ENCODE peak calls at places on chromosome 21, in ten cellular contexts. One of them, this sample, is unnamed.

GRCh38 chr21:17818158-17819113 is 720 bp downstream of the C21orf91 start:
- DNase-seq in fibroblast of mammary gland: peak
- DNase-seq in A549: peak
- DNase-seq in OCI-LY7: peak
- DNase-seq in left lung: peak
- DNase-seq in left ventricle myocardium inferior: peak
- DNase-seq in adrenal gland: peak
- DNase-seq in nephron progenitor cell: peak
- DNase-seq in RWPE2: no peak
- DNase-seq in D721Med: no peak
- DNase-seq in this sample: no peak

GRCh38 chr21:15415541-15416261 is 314.1 kb upstream of the USP25 start:
- DNase-seq in A549: no peak
- DNase-seq in D721Med: no peak
- DNase-seq in left lung: no peak
- DNase-seq in adrenal gland: no peak
- DNase-seq in fibroblast of mammary gland: peak
- DNase-seq in OCI-LY7: no peak
- DNase-seq in nephron progenitor cell: no peak
- DNase-seq in left ventricle myocardium inferior: no peak
- DNase-seq in RWPE2: no peak
- DNase-seq in this sample: no peak

GRCh38 chr21:26469789-26470188 is 103.3 kb downstream of the CYYR1 start:
- DNase-seq in left ventricle myocardium inferior: no peak
- DNase-seq in D721Med: no peak
- DNase-seq in A549: no peak
- DNase-seq in adrenal gland: peak
- DNase-seq in fibroblast of mammary gland: peak
- DNase-seq in nephron progenitor cell: no peak
- DNase-seq in RWPE2: no peak
- DNase-seq in OCI-LY7: no peak
- DNase-seq in left lung: peak
- DNase-seq in this sample: no peak

GRCh38 chr21:25997788-25998611 is 172.6 kb downstream of the APP start:
- DNase-seq in nephron progenitor cell: no peak
- DNase-seq in left ventricle myocardium inferior: no peak
- DNase-seq in left lung: no peak
- DNase-seq in D721Med: peak
- DNase-seq in adrenal gland: no peak
- DNase-seq in RWPE2: no peak
- DNase-seq in A549: no peak
- DNase-seq in fibroblast of mammary gland: no peak
- DNase-seq in OCI-LY7: no peak
- DNase-seq in this sample: no peak

GRCh38 chr21:28834335-28835238 is 158.1 kb downstream of the LTN1 start:
- DNase-seq in nephron progenitor cell: no peak
- DNase-seq in fibroblast of mammary gland: no peak
- DNase-seq in A549: no peak
- DNase-seq in D721Med: no peak
- DNase-seq in RWPE2: no peak
- DNase-seq in adrenal gland: no peak
- DNase-seq in left ventricle myocardium inferior: no peak
- DNase-seq in left lung: no peak
- DNase-seq in OCI-LY7: no peak
- DNase-seq in this sample: no peak

GRCh38 chr21:16085436-16085835 is 355.7 kb downstream of the USP25 start:
- DNase-seq in RWPE2: no peak
- DNase-seq in left lung: no peak
- DNase-seq in adrenal gland: no peak
- DNase-seq in D721Med: no peak
- DNase-seq in OCI-LY7: no peak
- DNase-seq in A549: no peak
- DNase-seq in fibroblast of mammary gland: peak
- DNase-seq in left ventricle myocardium inferior: no peak
- DNase-seq in nephron progenitor cell: no peak
- DNase-seq in this sample: no peak

GRCh38 chr21:34881894-34882371 is 167.2 kb downstream of the RUNX1 start:
- DNase-seq in left ventricle myocardium inferior: no peak
- DNase-seq in OCI-LY7: no peak
- DNase-seq in fibroblast of mammary gland: peak
- DNase-seq in A549: peak
- DNase-seq in RWPE2: no peak
- DNase-seq in left lung: no peak
- DNase-seq in D721Med: no peak
- DNase-seq in nephron progenitor cell: no peak
- DNase-seq in adrenal gland: no peak
- DNase-seq in this sample: no peak

GRCh38 chr21:35521293-35521692 is 472.2 kb upstream of the RUNX1 start:
- DNase-seq in fibroblast of mammary gland: no peak
- DNase-seq in adrenal gland: no peak
- DNase-seq in left ventricle myocardium inferior: no peak
- DNase-seq in OCI-LY7: no peak
- DNase-seq in nephron progenitor cell: no peak
- DNase-seq in RWPE2: no peak
- DNase-seq in left lung: no peak
- DNase-seq in A549: no peak
- DNase-seq in D721Med: no peak
- DNase-seq in this sample: no peak

GRCh38 chr21:29148535-29148934 is 18.1 kb downstream of the MAP3K7CL start:
- DNase-seq in fibroblast of mammary gland: peak
- DNase-seq in nephron progenitor cell: no peak
- DNase-seq in A549: no peak
- DNase-seq in D721Med: no peak
- DNase-seq in adrenal gland: no peak
- DNase-seq in RWPE2: no peak
- DNase-seq in OCI-LY7: no peak
- DNase-seq in left ventricle myocardium inferior: no peak
- DNase-seq in left lung: no peak
- DNase-seq in this sample: no peak

GRCh38 chr21:36065497-36066036 is 4.3 kb upstream of the CBR1 start:
- DNase-seq in OCI-LY7: no peak
- DNase-seq in left ventricle myocardium inferior: no peak
- DNase-seq in left lung: no peak
- DNase-seq in adrenal gland: no peak
- DNase-seq in fibroblast of mammary gland: peak
- DNase-seq in D721Med: no peak
- DNase-seq in nephron progenitor cell: no peak
- DNase-seq in A549: no peak
- DNase-seq in RWPE2: no peak
- DNase-seq in this sample: no peak

GRCh38 chr21:14097881-14098499 is 112.8 kb downstream of the LIPI start:
- DNase-seq in nephron progenitor cell: no peak
- DNase-seq in RWPE2: no peak
- DNase-seq in A549: no peak
- DNase-seq in left ventricle myocardium inferior: no peak
- DNase-seq in adrenal gland: no peak
- DNase-seq in fibroblast of mammary gland: no peak
- DNase-seq in D721Med: no peak
- DNase-seq in OCI-LY7: no peak
- DNase-seq in left lung: no peak
- DNase-seq in this sample: no peak

GRCh38 chr21:34843562-34843961 is 174.8 kb downstream of the CLIC6 start:
- DNase-seq in RWPE2: no peak
- DNase-seq in nephron progenitor cell: no peak
- DNase-seq in fibroblast of mammary gland: no peak
- DNase-seq in left ventricle myocardium inferior: no peak
- DNase-seq in left lung: no peak
- DNase-seq in adrenal gland: no peak
- DNase-seq in OCI-LY7: no peak
- DNase-seq in A549: no peak
- DNase-seq in D721Med: no peak
- DNase-seq in this sample: no peak

GRCh38 chr21:16570196-16570595 is 840.4 kb downstream of the USP25 start:
- DNase-seq in fibroblast of mammary gland: peak
- DNase-seq in RWPE2: no peak
- DNase-seq in D721Med: no peak
- DNase-seq in A549: peak
- DNase-seq in adrenal gland: no peak
- DNase-seq in OCI-LY7: no peak
- DNase-seq in left ventricle myocardium inferior: no peak
- DNase-seq in left lung: no peak
- DNase-seq in nephron progenitor cell: no peak
- DNase-seq in this sample: no peak

GRCh38 chr21:31335957-31336738 is 7.9 kb downstream of the TIAM1 start:
- DNase-seq in fibroblast of mammary gland: peak
- DNase-seq in nephron progenitor cell: no peak
- DNase-seq in left ventricle myocardium inferior: no peak
- DNase-seq in OCI-LY7: no peak
- DNase-seq in A549: no peak
- DNase-seq in left lung: no peak
- DNase-seq in D721Med: no peak
- DNase-seq in RWPE2: peak
- DNase-seq in adrenal gland: no peak
- DNase-seq in this sample: no peak

GRCh38 chr21:40002978-40003377 is 135.7 kb downstream of the PCP4 start:
- DNase-seq in left ventricle myocardium inferior: no peak
- DNase-seq in nephron progenitor cell: no peak
- DNase-seq in D721Med: no peak
- DNase-seq in RWPE2: no peak
- DNase-seq in adrenal gland: no peak
- DNase-seq in A549: no peak
- DNase-seq in left lung: no peak
- DNase-seq in OCI-LY7: no peak
- DNase-seq in fibroblast of mammary gland: no peak
- DNase-seq in this sample: no peak

GRCh38 chr21:37446552-37446951 is 80.0 kb downstream of the DYRK1A start:
- DNase-seq in fibroblast of mammary gland: no peak
- DNase-seq in left lung: no peak
- DNase-seq in RWPE2: no peak
- DNase-seq in left ventricle myocardium inferior: no peak
- DNase-seq in OCI-LY7: no peak
- DNase-seq in adrenal gland: peak
- DNase-seq in nephron progenitor cell: no peak
- DNase-seq in D721Med: no peak
- DNase-seq in A549: no peak
- DNase-seq in this sample: no peak
- TF ChIP-seq CTCF in fibroblast of mammary gland: no peak
- TF ChIP-seq CTCF in left lung: no peak
- TF ChIP-seq CTCF in RWPE2: no peak
- TF ChIP-seq CTCF in left ventricle myocardium inferior: peak
- TF ChIP-seq CTCF in OCI-LY7: peak
- TF ChIP-seq CTCF in adrenal gland: no peak
- TF ChIP-seq CTCF in nephron progenitor cell: no peak
- TF ChIP-seq CTCF in D721Med: no peak
- TF ChIP-seq CTCF in A549: no peak
- TF ChIP-seq CTCF in this sample: no peak

GRCh38 chr21:45740491-45741357 is 97.2 kb downstream of the PCBP3 start:
- DNase-seq in adrenal gland: no peak
- DNase-seq in fibroblast of mammary gland: peak
- DNase-seq in D721Med: no peak
- DNase-seq in RWPE2: no peak
- DNase-seq in A549: no peak
- DNase-seq in nephron progenitor cell: no peak
- DNase-seq in left ventricle myocardium inferior: no peak
- DNase-seq in OCI-LY7: no peak
- DNase-seq in left lung: no peak
- DNase-seq in this sample: no peak
- TF ChIP-seq CTCF in adrenal gland: no peak
- TF ChIP-seq CTCF in fibroblast of mammary gland: no peak
- TF ChIP-seq CTCF in D721Med: peak
- TF ChIP-seq CTCF in RWPE2: no peak
- TF ChIP-seq CTCF in A549: no peak
- TF ChIP-seq CTCF in nephron progenitor cell: no peak
- TF ChIP-seq CTCF in left ventricle myocardium inferior: no peak
- TF ChIP-seq CTCF in OCI-LY7: no peak
- TF ChIP-seq CTCF in left lung: no peak
- TF ChIP-seq CTCF in this sample: no peak

GRCh38 chr21:43287974-43288755 is 119.4 kb downstream of the CRYAA start:
- DNase-seq in left lung: no peak
- DNase-seq in adrenal gland: no peak
- DNase-seq in RWPE2: peak
- DNase-seq in nephron progenitor cell: no peak
- DNase-seq in D721Med: no peak
- DNase-seq in A549: peak
- DNase-seq in fibroblast of mammary gland: no peak
- DNase-seq in OCI-LY7: no peak
- DNase-seq in left ventricle myocardium inferior: no peak
- DNase-seq in this sample: no peak
- TF ChIP-seq CTCF in left lung: no peak
- TF ChIP-seq CTCF in adrenal gland: no peak
- TF ChIP-seq CTCF in RWPE2: no peak
- TF ChIP-seq CTCF in nephron progenitor cell: no peak
- TF ChIP-seq CTCF in D721Med: no peak
- TF ChIP-seq CTCF in A549: no peak
- TF ChIP-seq CTCF in fibroblast of mammary gland: no peak
- TF ChIP-seq CTCF in OCI-LY7: no peak
- TF ChIP-seq CTCF in left ventricle myocardium inferior: no peak
- TF ChIP-seq CTCF in this sample: no peak

GRCh38 chr21:32424674-32425073 is 12.2 kb downstream of the EVA1C start:
- DNase-seq in A549: no peak
- DNase-seq in OCI-LY7: no peak
- DNase-seq in nephron progenitor cell: no peak
- DNase-seq in left lung: no peak
- DNase-seq in left ventricle myocardium inferior: no peak
- DNase-seq in RWPE2: no peak
- DNase-seq in D721Med: no peak
- DNase-seq in fibroblast of mammary gland: peak
- DNase-seq in adrenal gland: no peak
- DNase-seq in this sample: no peak
- TF ChIP-seq CTCF in A549: no peak
- TF ChIP-seq CTCF in OCI-LY7: no peak
- TF ChIP-seq CTCF in nephron progenitor cell: no peak
- TF ChIP-seq CTCF in left lung: no peak
- TF ChIP-seq CTCF in left ventricle myocardium inferior: no peak
- TF ChIP-seq CTCF in RWPE2: no peak
- TF ChIP-seq CTCF in D721Med: no peak
- TF ChIP-seq CTCF in fibroblast of mammary gland: no peak
- TF ChIP-seq CTCF in adrenal gland: no peak
- TF ChIP-seq CTCF in this sample: no peak